ENCODE peak calls at places on chromosomes 11 and 22, in six cellular contexts. S is nephron progenitor cell, N is WTC11, Q is GM12865, H is right lobe of liver, Z is NB4. Y is an unnamed sample.
A peak's percentile ranks its signal among the peaks of the same experiment; 100 is the strongest.

GRCh38 chr11:19451609-19452008 is 210.9 kb upstream of the E2F8 start:
- DNase-seq in S (no peak), N (no peak), Q (no peak), H (no peak), Z (no peak), Y (no peak)

GRCh38 chr11:120128392-120129172 is 9.3 kb downstream of the TRIM29 start:
- DNase-seq in S (no peak), N (no peak), Q (no peak), H (peak; percentile 7), Z (peak; percentile 41), Y (no peak)

GRCh38 chr11:4111834-4112233 is 17.2 kb downstream of the RRM1 start:
- DNase-seq in S (no peak), N (no peak), Q (no peak), H (no peak), Z (no peak), Y (no peak)

GRCh38 chr11:117815262-117815803 is 9.2 kb downstream of the FXYD2 start:
- DNase-seq in S (no peak), N (no peak), Q (peak; percentile 94), H (no peak), Z (peak; percentile 93), Y (no peak)

GRCh38 chr11:77073328-77074001 is 6.7 kb downstream of the CAPN5 start:
- DNase-seq in S (peak; percentile 36), N (no peak), Q (no peak), H (no peak), Z (peak; percentile 34), Y (peak; percentile 56)

GRCh38 chr22:29079218-29079901 is 6.5 kb downstream of the KREMEN1 start:
- DNase-seq in S (no peak), N (no peak), Q (no peak), H (no peak), Z (no peak), Y (no peak)

GRCh38 chr22:20972014-20972797 is 5.2 kb downstream of the AIFM3 start:
- DNase-seq in S (no peak), N (no peak), Q (no peak), H (no peak), Z (no peak), Y (no peak)

GRCh38 chr11:60840711-60841430 is 1.0 kb upstream of the CCDC86 start:
- DNase-seq in S (no peak), N (no peak), Q (no peak), H (no peak), Z (no peak), Y (no peak)

GRCh38 chr11:112004389-112004788 is 20.8 kb upstream of the DLAT start:
- DNase-seq in S (no peak), N (peak; percentile 55), Q (peak; percentile 75), H (no peak), Z (peak; percentile 53), Y (no peak)

GRCh38 chr11:60762851-60763691 is 6.4 kb downstream of the MS4A15 start:
- DNase-seq in S (no peak), N (no peak), Q (peak; percentile 95), H (no peak), Z (peak; percentile 52), Y (no peak)

GRCh38 chr11:36258730-36259360 is 30.4 kb downstream of the COMMD9 start:
- DNase-seq in S (peak; percentile 64), N (peak; percentile 74), Q (peak; percentile 35), H (peak; percentile 58), Z (peak; percentile 57), Y (no peak)

GRCh38 chr22:17283423-17283822 is 64.2 kb upstream of the ADA2 start:
- DNase-seq in S (no peak), N (no peak), Q (no peak), H (no peak), Z (no peak), Y (no peak)

GRCh38 chr11:86696004-86696403 is 23.6 kb upstream of the ME3 start:
- DNase-seq in S (no peak), N (no peak), Q (no peak), H (no peak), Z (no peak), Y (no peak)

GRCh38 chr11:80024119-80024518 is 583.3 kb upstream of the TENM4 start:
- DNase-seq in S (no peak), N (no peak), Q (peak; percentile 5), H (no peak), Z (no peak), Y (no peak)

GRCh38 chr11:85827768-85828639 is 17.1 kb upstream of the SYTL2 start:
- DNase-seq in S (no peak), N (no peak), Q (no peak), H (no peak), Z (no peak), Y (no peak)

GRCh38 chr11:79353706-79354105 is 87.1 kb downstream of the TENM4 start:
- DNase-seq in S (no peak), N (no peak), Q (no peak), H (no peak), Z (no peak), Y (no peak)

GRCh38 chr11:30762188-30762587 is 176.0 kb upstream of the MPPED2 start:
- DNase-seq in S (no peak), N (no peak), Q (no peak), H (no peak), Z (no peak), Y (no peak)

GRCh38 chr22:48889209-48889830 is 938.4 kb downstream of the BRD1 start:
- DNase-seq in S (no peak), N (no peak), Q (no peak), H (no peak), Z (no peak), Y (no peak)

GRCh38 chr11:22460181-22460580 is 122.0 kb downstream of the SLC17A6 start:
- DNase-seq in S (no peak), N (no peak), Q (no peak), H (no peak), Z (no peak), Y (no peak)

GRCh38 chr11:12502041-12502440 is 124.7 kb downstream of the PARVA start:
- DNase-seq in S (no peak), N (no peak), Q (no peak), H (no peak), Z (no peak), Y (no peak)

GRCh38 chr22:26642465-26643367 is 14.7 kb upstream of the MIAT start:
- DNase-seq in S (no peak), N (peak; percentile 47), Q (peak; percentile 65), H (peak; percentile 40), Z (peak; percentile 84), Y (no peak)

GRCh38 chr11:2815762-2816496 is 69.6 kb downstream of the CDKN1C start:
- DNase-seq in S (no peak), N (no peak), Q (no peak), H (no peak), Z (no peak), Y (no peak)

GRCh38 chr11:1515082-1516060 is 28.8 kb upstream of the MOB2 start:
- DNase-seq in S (peak; percentile 95), N (peak; percentile 92), Q (peak; percentile 50), H (peak; percentile 80), Z (peak; percentile 67), Y (peak; percentile 95)
- TF ChIP-seq CTCF in S (peak; percentile 94), N (peak; percentile 85), Q (peak; percentile 94), H (peak; percentile 93), Z (peak; percentile 83), Y (peak; percentile 97)

GRCh38 chr22:47036352-47036751 is 273.9 kb downstream of the TBC1D22A start:
- DNase-seq in S (no peak), N (no peak), Q (no peak), H (peak; percentile 10), Z (no peak), Y (no peak)
- TF ChIP-seq CTCF in S (no peak), N (no peak), Q (no peak), H (no peak), Z (no peak), Y (no peak)

GRCh38 chr11:8230178-8230859 is 33.4 kb downstream of the LMO1 start:
- DNase-seq in S (no peak), N (no peak), Q (no peak), H (no peak), Z (no peak), Y (no peak)
- TF ChIP-seq CTCF in S (no peak), N (no peak), Q (no peak), H (no peak), Z (peak; percentile 13), Y (no peak)

GRCh38 chr11:5986885-5987284 is at the start of gene OR52L1:
- DNase-seq in S (no peak), N (no peak), Q (no peak), H (no peak), Z (no peak), Y (no peak)

GRCh38 chr11:5989203-5989602 is 2.4 kb upstream of the OR52L1 start:
- DNase-seq in S (no peak), N (no peak), Q (no peak), H (no peak), Z (no peak), Y (no peak)

DNA sequence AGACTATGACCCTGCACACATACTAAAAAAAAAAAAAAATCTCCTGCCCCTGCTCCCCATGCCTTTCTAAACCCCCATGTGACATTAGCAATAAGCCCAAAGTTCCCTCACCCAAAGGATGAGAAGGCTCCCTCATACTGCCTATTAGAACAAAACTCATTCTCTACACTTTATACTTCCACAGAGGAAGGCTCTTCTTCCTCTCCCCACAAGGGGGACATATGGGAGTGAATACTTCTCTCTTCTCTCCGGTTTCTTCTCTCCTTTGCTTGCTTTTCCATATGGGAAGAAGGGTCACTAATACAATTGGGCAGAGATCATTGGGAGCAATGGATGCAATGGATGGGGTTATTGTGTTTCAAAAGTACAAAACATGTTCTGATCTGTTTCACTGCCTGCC is 3.3 kb downstream of the OR52L1 start:
- DNase-seq in S (no peak), N (no peak), Q (no peak), H (no peak), Z (no peak), Y (no peak)
- TF ChIP-seq CTCF in S (peak; percentile 15), N (no peak), Q (no peak), H (no peak), Z (peak; percentile 11), Y (no peak)

GRCh38 chr11:96341237-96342130 is 1.5 kb downstream of the MAML2 start:
- DNase-seq in S (no peak), N (peak; percentile 46), Q (peak; percentile 81), H (peak; percentile 43), Z (peak; percentile 43), Y (no peak)
- TF ChIP-seq CTCF in S (no peak), N (peak; percentile 17), Q (peak; percentile 57), H (peak; percentile 20), Z (peak; percentile 17), Y (no peak)

DNA sequence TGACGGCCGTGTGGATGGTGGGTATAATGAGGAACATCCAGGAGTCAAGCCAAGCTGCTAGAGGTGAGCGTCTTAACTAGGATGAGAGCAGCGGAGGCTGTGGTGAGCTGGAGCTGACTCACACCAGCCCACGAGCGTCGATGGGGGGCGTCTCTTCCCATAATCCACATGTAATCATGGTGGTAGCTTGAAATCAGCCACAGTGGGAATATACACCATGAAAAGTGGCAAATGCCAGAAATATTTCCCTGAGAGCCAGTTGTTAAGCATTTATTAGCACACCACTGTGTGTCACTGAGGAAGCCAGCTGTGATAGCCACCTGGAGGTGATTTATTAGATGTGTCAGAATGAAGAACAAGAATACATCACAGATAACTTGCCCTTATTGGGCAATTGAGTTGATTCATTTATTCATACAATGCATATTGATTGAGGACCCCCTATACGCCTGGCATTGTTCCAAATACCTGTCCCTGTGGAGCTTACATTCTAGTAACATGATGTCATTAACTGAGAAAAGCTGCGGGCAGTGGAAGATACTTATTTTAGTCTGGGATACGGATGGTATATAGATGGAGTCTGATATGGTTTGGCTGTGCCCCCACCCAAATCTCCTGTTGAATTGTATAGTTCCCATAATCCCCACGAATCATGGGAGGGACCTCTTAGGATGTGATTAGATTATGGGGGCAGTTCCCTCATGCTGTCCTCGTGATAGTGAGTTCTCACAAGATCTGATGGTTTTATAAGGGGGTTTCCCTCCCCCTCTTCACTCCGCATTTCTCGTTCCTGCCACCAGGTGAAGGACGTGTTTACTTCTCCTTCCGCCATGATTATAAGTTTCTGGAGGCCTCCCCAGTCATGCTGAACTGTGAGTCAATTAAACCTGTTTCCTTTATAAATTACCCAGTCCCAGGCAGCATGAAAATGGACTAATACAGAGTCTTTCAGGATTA is 473.4 kb downstream of the METTL15 start:
- DNase-seq in S (no peak), N (peak; percentile 17), Q (no peak), H (no peak), Z (no peak), Y (no peak)
- TF ChIP-seq CTCF in S (no peak), N (peak; percentile 16), Q (no peak), H (no peak), Z (no peak), Y (peak; percentile 28)